ENCODE peak calls at places on chromosomes 16 and 17, in six cellular contexts. O, X, P, G, H and B are unnamed samples.

GRCh38 chr17:73013816-73014663 is 78.4 kb downstream of the SLC39A11 start:
- DNase-seq in X (no peak), O (no peak), G (no peak), P (peak), H (no peak), B (no peak)

GRCh38 chr17:17921192-17922082 is 50.8 kb downstream of the TOM1L2 start:
- DNase-seq in G (no peak), X (no peak), H (peak), P (peak), O (no peak), B (peak)

GRCh38 chr17:65564793-65565192 is 3.3 kb upstream of the AXIN2 start:
- DNase-seq in P (peak), O (no peak), H (no peak), X (no peak), G (no peak), B (peak)

GRCh38 chr17:9001539-9001938 is 19.8 kb upstream of the NTN1 start:
- DNase-seq in P (no peak), X (no peak), H (no peak), G (no peak), O (no peak), B (no peak)

GRCh38 chr17:74842599-74843351 is 16.9 kb downstream of the GRIN2C start:
- DNase-seq in O (no peak), H (no peak), P (peak), X (no peak), G (no peak), B (no peak)

GRCh38 chr17:38507436-38507835 is 79.2 kb downstream of the ARHGAP23 start:
- DNase-seq in H (no peak), O (no peak), P (no peak), X (no peak), G (no peak), B (no peak)

GRCh38 chr16:17161034-17161433 is 309.7 kb downstream of the XYLT1 start:
- DNase-seq in G (no peak), O (no peak), H (no peak), X (no peak), P (peak), B (no peak)

GRCh38 chr16:84117482-84117843 is 721 bp upstream of the MBTPS1 start:
- DNase-seq in H (peak), G (peak), X (no peak), P (no peak), O (peak), B (no peak)

GRCh38 chr17:55783684-55784245 is 32.9 kb downstream of the PCTP start:
- DNase-seq in P (no peak), H (no peak), X (no peak), O (no peak), G (no peak), B (no peak)

GRCh38 chr16:88617268-88618031 is 20.9 kb upstream of the IL17C start:
- DNase-seq in P (no peak), X (no peak), H (no peak), G (no peak), O (no peak), B (no peak)

GRCh38 chr17:14458724-14459123 is 157.8 kb downstream of the HS3ST3B1 start:
- DNase-seq in H (no peak), P (no peak), X (no peak), G (no peak), O (no peak), B (no peak)

GRCh38 chr16:64287667-64288521 is 834.0 kb downstream of the CDH11 start:
- DNase-seq in G (no peak), P (no peak), O (no peak), X (no peak), H (no peak), B (no peak)

GRCh38 chr17:38558751-38559024 is 47.1 kb downstream of the SRCIN1 start:
- DNase-seq in O (no peak), H (no peak), P (no peak), X (no peak), G (no peak), B (no peak)

GRCh38 chr16:17921357-17921978 is 415.1 kb downstream of the NPIPA8 start:
- DNase-seq in P (peak), X (peak), H (no peak), O (peak), G (peak), B (no peak)

GRCh38 chr16:1494129-1494640 is 1.0 kb downstream of the TELO2 start:
- DNase-seq in O (no peak), P (peak), H (no peak), X (no peak), G (no peak), B (no peak)

GRCh38 chr16:27322858-27323780 is 9.3 kb downstream of the IL4R start:
- DNase-seq in H (no peak), P (no peak), O (no peak), X (no peak), G (no peak), B (no peak)

GRCh38 chr17:68783861-68784260 is 171.3 kb downstream of the ABCA8 start:
- DNase-seq in X (no peak), O (no peak), P (no peak), G (no peak), H (no peak), B (no peak)

GRCh38 chr17:76957600-76958464 is 89.6 kb downstream of the MGAT5B start:
- DNase-seq in X (no peak), G (no peak), O (no peak), H (no peak), P (peak), B (no peak)

GRCh38 chr17:4199818-4200402 is 56.9 kb downstream of the CYB5D2 start:
- DNase-seq in G (no peak), P (peak), X (no peak), O (peak), H (no peak), B (no peak)

GRCh38 chr17:50003916-50004315 is 8.9 kb upstream of the DLX3 start:
- DNase-seq in H (no peak), O (no peak), G (no peak), X (no peak), P (no peak), B (no peak)

GRCh38 chr16:56793504-56793903 is 63.6 kb downstream of the NUP93 start:
- DNase-seq in X (no peak), H (no peak), O (no peak), G (no peak), P (peak), B (no peak)

GRCh38 chr17:38982858-38983746 is 15.9 kb upstream of the FBXO47 start:
- DNase-seq in O (peak), X (no peak), P (peak), H (no peak), G (peak), B (peak)

GRCh38 chr17:2244545-2245525 is 58.8 kb downstream of the SMG6 start:
- DNase-seq in H (peak), X (peak), G (peak), O (peak), P (peak), B (no peak)

GRCh38 chr16:30127994-30128393 is 5.0 kb upstream of the MAPK3 start:
- DNase-seq in O (no peak), P (no peak), G (no peak), X (no peak), H (no peak), B (no peak)

GRCh38 chr17:1002771-1003555 is 6.0 kb downstream of the TIMM22 start:
- DNase-seq in H (no peak), X (no peak), G (no peak), O (no peak), P (peak), B (no peak)

GRCh38 chr16:57475711-57476339 is 10.5 kb downstream of the DOK4 start:
- DNase-seq in H (no peak), P (peak), X (peak), O (peak), G (peak), B (no peak)

GRCh38 chr17:49290690-49291326 is 60.2 kb upstream of the PHOSPHO1 start:
- DNase-seq in H (peak), P (peak), G (no peak), X (no peak), O (no peak), B (no peak)

GRCh38 chr16:29971304-29971703 is 2.4 kb upstream of the TAOK2 start:
- DNase-seq in O (no peak), P (no peak), G (no peak), X (no peak), H (no peak), B (no peak)

GRCh38 chr17:6386041-6386630 is 48.8 kb downstream of the AIPL1 start:
- DNase-seq in H (no peak), G (no peak), O (no peak), P (no peak), X (no peak), B (no peak)

GRCh38 chr17:1201132-1201702 is 21.4 kb upstream of the ABR start:
- DNase-seq in G (peak), P (no peak), X (no peak), O (no peak), H (no peak), B (no peak)

GRCh38 chr17:4232168-4232813 is 31.5 kb downstream of the ANKFY1 start:
- DNase-seq in P (peak), O (no peak), X (no peak), G (no peak), H (no peak), B (no peak)

GRCh38 chr17:59493867-59494266 is 71.5 kb upstream of the DHX40 start:
- DNase-seq in P (no peak), H (no peak), G (no peak), O (no peak), X (no peak), B (no peak)

GRCh38 chr16:67150833-67151396 is at the start of gene B3GNT9:
- DNase-seq in P (peak), H (peak), G (peak), O (no peak), X (no peak), B (no peak)

GRCh38 chr17:78600181-78600651 is 23.0 kb upstream of the DNAH17 start:
- DNase-seq in P (peak), O (no peak), X (no peak), G (no peak), H (no peak), B (no peak)

GRCh38 chr16:57577691-57578224 is 35.3 kb downstream of the ADGRG5 start:
- DNase-seq in G (peak), P (no peak), H (no peak), X (no peak), O (no peak), B (no peak)